ENCODE peak calls at places on chromosomes 2 and 18, in seven cellular contexts. F is HepG2, X is A549, L is H9, G is OCI-LY7, O is K562, Q is HCT116. J is an unnamed sample.

GRCh38 chr2:44937688-44938240 is 3.7 kb upstream of the SIX3 start:
- DNase-seq in F (no peak), X (peak; percentile 87), L (peak; percentile 85), G (no peak), O (peak; percentile 38), Q (peak; percentile 57), J (no peak)

GRCh38 chr2:150591901-150592300 is 104.4 kb upstream of the RND3 start:
- DNase-seq in F (no peak), X (no peak), L (no peak), G (no peak), O (no peak), Q (no peak), J (no peak)

GRCh38 chr2:158491072-158491471 is 34.3 kb downstream of the PKP4 start:
- DNase-seq in F (no peak), X (no peak), L (no peak), G (no peak), O (no peak), Q (no peak), J (no peak)

GRCh38 chr2:85419009-85419711 is 646 bp downstream of the SH2D6 start:
- DNase-seq in F (peak; percentile 74), X (no peak), L (no peak), G (peak; percentile 18), O (no peak), Q (no peak), J (peak; percentile 52)

GRCh38 chr2:171630812-171631626 is 56.2 kb upstream of the DYNC1I2 start:
- DNase-seq in F (no peak), X (peak; percentile 40), L (no peak), G (peak; percentile 49), O (no peak), Q (peak; percentile 21), J (no peak)

GRCh38 chr18:22168360-22168921 is 948 bp upstream of the GATA6 start:
- DNase-seq in F (peak; percentile 28), X (peak; percentile 45), L (peak; percentile 52), G (no peak), O (peak; percentile 62), Q (no peak), J (no peak)

GRCh38 chr2:175478369-175478768 is 296.9 kb upstream of the ATP5MC3 start:
- DNase-seq in F (no peak), X (no peak), L (no peak), G (no peak), O (no peak), Q (peak; percentile 42), J (no peak)

GRCh38 chr2:14778015-14778414 is 145.5 kb downstream of the LRATD1 start:
- DNase-seq in F (no peak), X (no peak), L (no peak), G (no peak), O (no peak), Q (no peak), J (no peak)

GRCh38 chr2:172928754-172929153 is 146.9 kb upstream of the MAP3K20 start:
- DNase-seq in F (no peak), X (no peak), L (no peak), G (no peak), O (no peak), Q (no peak), J (no peak)

GRCh38 chr2:240832816-240833497 is 12.9 kb upstream of the KIF1A start:
- DNase-seq in F (no peak), X (no peak), L (no peak), G (no peak), O (no peak), Q (no peak), J (no peak)
- H3K27ac ChIP-seq in F (no peak overlapping the region), X (no peak overlapping the region), L (no peak overlapping the region), G (no peak overlapping the region), O (no peak overlapping the region), Q (no peak overlapping the region), J (no peak overlapping the region)

GRCh38 chr18:25834061-25834460 is 256.4 kb downstream of the SS18 start:
- DNase-seq in F (no peak), X (no peak), L (no peak), G (peak; percentile 80), O (no peak), Q (no peak), J (peak; percentile 59)

GRCh38 chr18:25832008-25832604 is 258.3 kb downstream of the SS18 start:
- DNase-seq in F (peak; percentile 25), X (peak; percentile 31), L (peak; percentile 66), G (peak; percentile 55), O (peak; percentile 67), Q (peak; percentile 6), J (peak; percentile 69)

GRCh38 chr18:25827961-25828561 is 262.4 kb downstream of the SS18 start:
- DNase-seq in F (peak; percentile 56), X (no peak), L (peak; percentile 50), G (no peak), O (no peak), Q (no peak), J (no peak)

GRCh38 chr18:25831226-25831828 is 259.1 kb downstream of the SS18 start:
- DNase-seq in F (no peak), X (no peak), L (no peak), G (no peak), O (no peak), Q (no peak), J (no peak)

DNA sequence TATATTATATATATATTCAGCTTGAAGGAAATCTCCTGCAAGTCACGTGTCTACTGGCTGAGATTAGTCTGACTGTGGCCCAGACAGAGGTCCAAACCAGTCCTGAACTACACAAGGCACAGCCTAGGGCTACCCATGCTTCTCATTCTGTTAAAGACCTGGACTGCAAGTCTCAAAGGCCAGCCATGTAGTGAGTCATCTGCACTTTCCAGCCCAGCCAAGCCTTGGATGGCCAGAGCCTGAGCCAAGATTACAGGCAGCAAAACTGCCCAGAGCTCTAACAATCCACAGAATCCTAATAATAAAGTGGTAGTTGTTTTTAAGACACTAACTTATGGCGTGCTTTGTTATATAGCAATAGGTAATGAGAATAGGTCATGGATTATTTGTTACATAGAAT is 259.6 kb downstream of the SS18 start:
- DNase-seq in F (peak; percentile 2), X (no peak), L (no peak), G (no peak), O (no peak), Q (no peak), J (no peak)
- H3K4me2 ChIP-seq in F (no peak overlapping the region), X (no peak overlapping the region), L (no peak overlapping the region), G (no peak overlapping the region), O (no peak overlapping the region), Q (no peak overlapping the region), J (no peak overlapping the region)

DNA sequence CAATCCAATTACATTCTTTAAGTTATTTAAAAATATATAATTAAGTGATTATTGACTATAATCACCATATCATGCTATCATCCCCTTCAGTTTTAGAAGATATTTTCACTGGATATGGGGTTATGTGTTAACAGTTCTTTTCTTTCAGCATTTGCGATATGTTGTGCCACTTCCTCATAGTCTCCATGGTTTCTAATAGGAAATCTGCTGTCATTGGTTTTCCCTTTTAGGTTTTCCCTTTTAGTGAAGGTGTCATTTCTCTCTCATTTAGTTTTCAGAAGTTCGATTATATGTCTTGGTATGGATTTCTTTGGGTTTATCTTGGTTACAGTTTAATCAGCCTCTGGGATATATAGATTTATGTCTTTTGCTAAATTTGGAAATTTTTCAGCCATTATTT is 34.8 kb upstream of the EPG5 start:
- DNase-seq in F (no peak), X (no peak), L (no peak), G (no peak), O (no peak), Q (no peak), J (no peak)
- H3K27ac ChIP-seq in F (no peak overlapping the region), X (no peak overlapping the region), L (no peak overlapping the region), G (no peak overlapping the region), O (no peak overlapping the region), Q (no peak overlapping the region), J (no peak overlapping the region)

GRCh38 chr18:54946149-54946581 is 13.1 kb downstream of the CCDC68 start:
- DNase-seq in F (peak; percentile 93), X (peak; percentile 66), L (no peak), G (no peak), O (peak; percentile 17), Q (peak; percentile 26), J (no peak)
- H3K4me2 ChIP-seq in F (peak overlapping the region; percentile 59), X (peak overlapping the region; percentile 81), L (no peak overlapping the region), G (peak overlapping the region; percentile 48), O (peak overlapping the region; percentile 72), Q (peak overlapping the region; percentile 87), J (peak overlapping the region; percentile 35)

GRCh38 chr2:97993926-97994325 is 1.8 kb downstream of the TMEM131 start:
- DNase-seq in F (no peak), X (no peak), L (no peak), G (no peak), O (no peak), Q (no peak), J (no peak)

GRCh38 chr2:97991081-97991856 is 4.5 kb downstream of the TMEM131 start:
- DNase-seq in F (no peak), X (no peak), L (no peak), G (peak; percentile 35), O (no peak), Q (no peak), J (no peak)

GRCh38 chr2:97995026-97995733 is 568 bp downstream of the TMEM131 start:
- DNase-seq in F (peak; percentile 30), X (peak; percentile 40), L (no peak), G (peak; percentile 86), O (peak; percentile 72), Q (no peak), J (peak; percentile 93)

GRCh38 chr2:97995734-97996624 is at the start of gene TMEM131:
- DNase-seq in F (peak; percentile 88), X (peak; percentile 95), L (peak; percentile 95), G (peak; percentile 95), O (peak; percentile 94), Q (peak; percentile 89), J (peak; percentile 96)

DNA sequence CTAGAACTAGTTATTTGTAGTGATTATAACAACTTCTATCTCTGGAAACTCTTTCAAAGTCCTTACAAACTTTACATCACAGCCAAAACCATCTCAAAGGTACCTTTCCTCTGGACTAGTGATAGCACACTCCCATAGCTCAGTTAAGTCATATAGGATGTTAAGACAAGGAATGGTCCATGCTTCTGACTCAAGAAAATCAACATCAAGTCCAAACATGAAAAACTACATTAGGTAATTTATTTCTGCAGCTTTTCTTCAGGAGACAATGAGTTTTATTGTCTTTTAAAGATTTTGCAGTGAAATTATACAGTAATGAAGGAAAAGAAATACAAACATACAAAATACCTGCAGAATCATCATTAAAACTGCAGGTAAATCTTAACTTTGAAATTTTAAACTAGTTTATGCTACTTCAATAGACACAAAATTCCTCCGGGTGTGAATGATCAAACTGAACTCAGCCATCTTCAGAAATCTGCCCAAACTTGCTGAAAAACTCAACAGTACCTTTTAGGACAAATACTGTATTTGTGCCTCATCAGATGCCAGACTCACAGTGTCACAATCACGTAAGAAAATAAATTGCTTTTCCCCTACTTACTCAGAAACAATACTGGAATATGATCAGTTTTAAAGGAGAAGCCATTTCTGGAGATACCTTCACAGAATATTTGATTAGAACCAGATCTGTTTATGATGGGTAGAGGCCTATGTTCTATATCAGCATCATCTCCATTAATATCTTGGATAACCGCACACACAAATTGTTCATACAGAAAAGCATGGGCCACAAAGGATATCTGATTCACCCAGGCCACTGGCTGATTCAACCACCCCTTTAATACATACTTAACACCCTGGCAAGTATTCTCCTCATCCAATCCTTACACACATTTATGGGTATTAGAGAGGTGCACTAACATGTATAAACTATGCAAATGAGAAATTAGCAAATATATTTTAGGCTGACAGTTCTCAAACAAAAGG is 2.6 kb downstream of the TMEM131 start:
- DNase-seq in F (no peak), X (no peak), L (no peak), G (no peak), O (no peak), Q (no peak), J (no peak)
- H3K27ac ChIP-seq in F (no peak overlapping the region), X (no peak overlapping the region), L (no peak overlapping the region), G (no peak overlapping the region), O (no peak overlapping the region), Q (no peak overlapping the region), J (no peak overlapping the region)